ENCODE peak calls at places on chromosomes 7 and 10, in six cellular contexts. X, O, E, G, V and P are unnamed samples.

GRCh38 chr10:29611796-29612381 is 22.9 kb downstream of the SVIL start:
- DNase-seq in X (peak; percentile 14), O (no peak), E (no peak), G (no peak), V (no peak), P (no peak)

GRCh38 chr10:132960651-132961419 is 18.5 kb upstream of the CFAP46 start:
- DNase-seq in X (peak; percentile 63), O (no peak), E (peak; percentile 16), G (peak; percentile 53), V (no peak), P (no peak)

GRCh38 chr7:132654150-132654549 is 77.9 kb upstream of the PLXNA4 start:
- DNase-seq in X (no peak), O (no peak), E (no peak), G (no peak), V (no peak), P (no peak)

GRCh38 chr7:94675356-94675755 is 19.4 kb upstream of the SGCE start:
- DNase-seq in X (no peak), O (no peak), E (no peak), G (no peak), V (no peak), P (no peak)

GRCh38 chr10:116403740-116404250 is 23.9 kb upstream of the PNLIPRP3 start:
- DNase-seq in X (no peak), O (no peak), E (no peak), G (no peak), V (no peak), P (no peak)

GRCh38 chr10:83225781-83226180 is 913.5 kb upstream of the GHITM start:
- DNase-seq in X (no peak), O (no peak), E (no peak), G (no peak), V (no peak), P (no peak)

GRCh38 chr10:13660545-13660920 is 73.8 kb downstream of the PRPF18 start:
- DNase-seq in X (no peak), O (no peak), E (no peak), G (peak; percentile 76), V (no peak), P (peak; percentile 91)

GRCh38 chr10:121983828-121984227 is 5.1 kb upstream of the TACC2 start:
- DNase-seq in X (no peak), O (no peak), E (no peak), G (no peak), V (no peak), P (no peak)

GRCh38 chr10:59561397-59562121 is 148.1 kb downstream of the SLC16A9 start:
- DNase-seq in X (no peak), O (peak; percentile 35), E (no peak), G (no peak), V (no peak), P (no peak)

GRCh38 chr10:125009580-125010235 is 67.8 kb downstream of the ZRANB1 start:
- DNase-seq in X (peak; percentile 68), O (no peak), E (peak; percentile 12), G (peak; percentile 18), V (no peak), P (no peak)

GRCh38 chr7:47094462-47094861 is 487.4 kb downstream of the TNS3 start:
- DNase-seq in X (no peak), O (no peak), E (no peak), G (no peak), V (no peak), P (no peak)

GRCh38 chr7:91553410-91553895 is 289.2 kb downstream of the FZD1 start:
- DNase-seq in X (no peak), O (no peak), E (no peak), G (no peak), V (no peak), P (no peak)

GRCh38 chr7:103762907-103763306 is 226.6 kb downstream of the RELN start:
- DNase-seq in X (no peak), O (no peak), E (no peak), G (no peak), V (no peak), P (no peak)

GRCh38 chr10:91378061-91378460 is 32.1 kb upstream of the HECTD2 start:
- DNase-seq in X (no peak), O (no peak), E (no peak), G (no peak), V (no peak), P (peak; percentile 12)

GRCh38 chr7:44994877-44995554 is 5.0 kb upstream of the CCM2 start:
- DNase-seq in X (no peak), O (peak; percentile 63), E (no peak), G (no peak), V (no peak), P (no peak)

GRCh38 chr10:61754553-61755540 is 92.1 kb downstream of the CABCOCO1 start:
- DNase-seq in X (no peak), O (no peak), E (no peak), G (no peak), V (no peak), P (no peak)

GRCh38 chr7:87483131-87483530 is 7.7 kb upstream of the ABCB4 start:
- DNase-seq in X (no peak), O (no peak), E (no peak), G (no peak), V (no peak), P (no peak)

GRCh38 chr10:28560617-28561016 is 27.7 kb downstream of the WAC start:
- DNase-seq in X (no peak), O (no peak), E (no peak), G (no peak), V (no peak), P (no peak)

GRCh38 chr7:28172976-28173375 is 7.6 kb downstream of the JAZF1 start:
- DNase-seq in X (no peak), O (no peak), E (no peak), G (no peak), V (no peak), P (no peak)

GRCh38 chr7:129257168-129257567 is 32.3 kb downstream of the AHCYL2 start:
- DNase-seq in X (no peak), O (no peak), E (no peak), G (no peak), V (no peak), P (no peak)

GRCh38 chr10:61733358-61733940 is 70.7 kb downstream of the CABCOCO1 start:
- DNase-seq in X (no peak), O (peak; percentile 68), E (no peak), G (no peak), V (no peak), P (no peak)

GRCh38 chr10:14758994-14759664 is 15.6 kb downstream of the FAM107B start:
- DNase-seq in X (no peak), O (no peak), E (no peak), G (no peak), V (peak; percentile 70), P (no peak)

GRCh38 chr7:151863386-151864079 is 13.4 kb downstream of the PRKAG2 start:
- DNase-seq in X (no peak), O (no peak), E (no peak), G (no peak), V (no peak), P (no peak)

GRCh38 chr7:132488634-132489302 is 87.5 kb downstream of the PLXNA4 start:
- DNase-seq in X (no peak), O (no peak), E (no peak), G (no peak), V (no peak), P (no peak)

GRCh38 chr10:111999915-112000302 is 183.7 kb downstream of the GPAM start:
- DNase-seq in X (no peak), O (no peak), E (no peak), G (no peak), V (no peak), P (no peak)
- H3K27ac ChIP-seq in X (no peak overlapping the region), O (no peak overlapping the region), E (no peak overlapping the region), G (no peak overlapping the region), V (no peak overlapping the region), P (no peak overlapping the region)

DNA sequence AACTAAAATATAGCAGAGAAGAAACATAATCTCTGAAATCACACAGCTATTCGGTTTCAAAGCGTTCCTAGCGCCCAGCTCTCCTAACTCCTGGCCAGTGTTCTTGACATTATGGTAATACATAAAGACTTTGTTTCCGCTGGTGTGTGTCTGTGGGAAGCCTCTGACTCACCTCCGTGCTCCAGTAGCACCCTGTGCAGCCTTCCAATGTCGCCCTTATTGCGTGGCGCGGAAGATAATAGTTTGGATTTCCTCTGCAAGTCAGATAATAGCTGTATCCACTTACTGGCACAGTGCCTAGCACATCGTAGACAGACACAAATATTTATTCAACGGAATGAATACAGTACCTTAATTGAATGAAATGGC is 570 bp downstream of the BMS1 start:
- DNase-seq in X (no peak), O (peak; percentile 84), E (no peak), G (no peak), V (no peak), P (peak; percentile 24)
- H3K27ac ChIP-seq in X (peak overlapping the region; percentile 89), O (peak overlapping the region; percentile 87), E (peak overlapping the region; percentile 94), G (peak overlapping the region; percentile 67), V (peak overlapping the region; percentile 93), P (peak overlapping the region; percentile 95)

DNA sequence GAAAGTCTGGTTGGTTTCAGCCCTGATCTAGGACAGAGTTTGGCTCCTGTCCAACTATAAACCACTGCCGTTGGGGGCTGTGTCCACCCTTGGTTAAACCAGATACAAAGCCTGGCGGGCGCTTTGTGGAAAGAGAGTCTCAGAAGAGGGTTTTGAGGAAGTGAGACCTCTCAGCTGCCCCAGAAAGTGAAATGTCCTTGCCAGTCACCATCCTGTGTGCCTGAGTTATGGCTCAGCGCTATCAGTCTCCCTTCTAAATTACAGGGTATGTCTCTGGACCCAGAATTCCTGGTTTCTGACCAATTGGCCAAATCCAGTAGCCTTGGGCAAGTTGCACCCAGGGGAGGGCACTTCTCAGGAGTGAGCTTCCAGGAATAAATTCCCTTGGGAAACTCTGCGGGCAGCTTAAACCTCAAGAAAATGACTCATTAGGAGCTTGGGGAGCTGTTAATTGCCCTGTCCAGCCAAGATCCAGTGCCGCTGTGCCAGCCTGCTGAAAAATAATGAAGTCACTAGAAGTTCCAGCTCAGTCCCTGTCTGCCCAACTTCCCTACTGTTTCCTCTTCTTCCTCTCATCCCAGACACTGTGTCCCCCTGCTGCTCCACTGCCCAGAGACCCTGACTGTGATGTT is 66.7 kb upstream of the PDZD8 start:
- DNase-seq in X (no peak), O (no peak), E (peak; percentile 37), G (peak; percentile 85), V (no peak), P (no peak)
- H3K27ac ChIP-seq in X (no peak overlapping the region), O (no peak overlapping the region), E (peak overlapping the region; percentile 65), G (peak overlapping the region; percentile 93), V (no peak overlapping the region), P (peak overlapping the region; percentile 23)

GRCh38 chr10:103915794-103916193 is 2.2 kb downstream of the STN1 start:
- DNase-seq in X (no peak), O (no peak), E (no peak), G (no peak), V (peak; percentile 36), P (no peak)

GRCh38 chr10:103917326-103918052 is 495 bp downstream of the STN1 start:
- DNase-seq in X (peak; percentile 81), O (no peak), E (peak; percentile 48), G (no peak), V (peak; percentile 53), P (no peak)

GRCh38 chr10:103916254-103916653 is 1.7 kb downstream of the STN1 start:
- DNase-seq in X (no peak), O (no peak), E (no peak), G (no peak), V (no peak), P (no peak)

GRCh38 chr10:103918053-103918846 is at the start of gene STN1:
- DNase-seq in X (peak; percentile 99), O (peak; percentile 96), E (peak; percentile 96), G (peak; percentile 97), V (peak; percentile 97), P (peak; percentile 79)

DNA sequence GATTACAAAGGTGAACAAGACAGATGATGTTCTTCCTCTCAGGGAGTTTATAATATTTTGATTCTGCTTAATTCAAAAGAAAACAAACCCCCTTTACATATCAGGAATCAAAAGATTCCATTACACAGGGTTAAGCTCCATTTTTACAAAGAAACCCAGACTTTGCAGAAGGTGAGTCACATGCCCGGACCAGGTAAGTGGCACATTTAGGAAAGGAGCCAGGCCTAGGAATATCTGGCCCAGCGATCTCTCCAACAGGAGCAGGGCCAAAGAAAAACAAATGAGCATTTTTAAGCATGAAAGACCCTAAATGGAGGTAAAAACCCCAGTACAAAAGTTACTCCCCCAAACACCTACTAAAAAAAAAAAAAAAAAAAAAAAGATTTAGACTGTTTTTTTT is 1.1 kb downstream of the STN1 start:
- DNase-seq in X (no peak), O (no peak), E (no peak), G (no peak), V (no peak), P (no peak)
- H3K27ac ChIP-seq in X (peak overlapping the region; percentile 96), O (peak overlapping the region; percentile 48), E (peak overlapping the region; percentile 91), G (peak overlapping the region; percentile 92), V (peak overlapping the region; percentile 95), P (peak overlapping the region; percentile 88)